ENCODE peak calls at places on chromosomes 16 and 17, in five cellular contexts. One of them, this sample, is unnamed.

GRCh38 chr16:4882633-4883285 is 35.5 kb downstream of the UBN1 start:
- DNase-seq in HT1080: peak
- DNase-seq in AG04450: no peak
- DNase-seq in hepatocyte: peak
- DNase-seq in AG10803: peak
- DNase-seq in this sample: peak

GRCh38 chr16:4360538-4361021 is 9.5 kb upstream of the PAM16 start:
- DNase-seq in hepatocyte: no peak
- DNase-seq in AG10803: no peak
- DNase-seq in HT1080: no peak
- DNase-seq in AG04450: no peak
- DNase-seq in this sample: no peak

GRCh38 chr17:82245144-82246039 is 16.6 kb downstream of the SLC16A3 start:
- DNase-seq in HT1080: no peak
- DNase-seq in AG04450: no peak
- DNase-seq in AG10803: no peak
- DNase-seq in hepatocyte: no peak
- DNase-seq in this sample: peak

GRCh38 chr17:28917029-28917428 is 14.2 kb upstream of the DHRS13 start:
- DNase-seq in AG10803: no peak
- DNase-seq in hepatocyte: no peak
- DNase-seq in AG04450: no peak
- DNase-seq in HT1080: no peak
- DNase-seq in this sample: no peak

GRCh38 chr17:47253541-47254402 is at the start of gene ITGB3:
- DNase-seq in hepatocyte: peak
- DNase-seq in AG04450: no peak
- DNase-seq in AG10803: peak
- DNase-seq in HT1080: peak
- DNase-seq in this sample: peak

GRCh38 chr16:84482001-84482891 is 22.2 kb downstream of the MEAK7 start:
- DNase-seq in HT1080: no peak
- DNase-seq in AG10803: no peak
- DNase-seq in AG04450: no peak
- DNase-seq in hepatocyte: peak
- DNase-seq in this sample: peak

GRCh38 chr17:15915996-15916395 is 28.9 kb upstream of the ADORA2B start:
- DNase-seq in HT1080: no peak
- DNase-seq in hepatocyte: no peak
- DNase-seq in AG10803: no peak
- DNase-seq in AG04450: no peak
- DNase-seq in this sample: no peak

GRCh38 chr17:35252646-35253045 is 9.8 kb downstream of the SLFN5 start:
- DNase-seq in HT1080: no peak
- DNase-seq in hepatocyte: no peak
- DNase-seq in AG04450: no peak
- DNase-seq in AG10803: peak
- DNase-seq in this sample: no peak

GRCh38 chr17:6066183-6066948 is 3.8 kb upstream of the WSCD1 start:
- DNase-seq in HT1080: no peak
- DNase-seq in hepatocyte: peak
- DNase-seq in AG10803: no peak
- DNase-seq in AG04450: no peak
- DNase-seq in this sample: no peak

GRCh38 chr17:9115446-9116265 is 94.3 kb downstream of the NTN1 start:
- DNase-seq in hepatocyte: peak
- DNase-seq in HT1080: peak
- DNase-seq in AG04450: no peak
- DNase-seq in AG10803: peak
- DNase-seq in this sample: no peak

GRCh38 chr17:66126231-66126630 is 65.7 kb downstream of the CEP112 start:
- DNase-seq in HT1080: no peak
- DNase-seq in AG04450: no peak
- DNase-seq in AG10803: peak
- DNase-seq in hepatocyte: no peak
- DNase-seq in this sample: no peak

GRCh38 chr16:68077866-68078725 is 7.1 kb upstream of the NFATC3 start:
- DNase-seq in HT1080: no peak
- DNase-seq in AG04450: no peak
- DNase-seq in AG10803: no peak
- DNase-seq in hepatocyte: no peak
- DNase-seq in this sample: no peak

GRCh38 chr16:20675488-20676267 is 21.8 kb downstream of the ACSM1 start:
- DNase-seq in hepatocyte: peak
- DNase-seq in AG10803: peak
- DNase-seq in HT1080: no peak
- DNase-seq in AG04450: no peak
- DNase-seq in this sample: peak

GRCh38 chr17:44677136-44677535 is 12.4 kb downstream of the CCDC43 start:
- DNase-seq in hepatocyte: no peak
- DNase-seq in AG04450: no peak
- DNase-seq in HT1080: no peak
- DNase-seq in AG10803: peak
- DNase-seq in this sample: no peak

GRCh38 chr17:38750312-38751121 is 2.0 kb upstream of the PSMB3 start:
- DNase-seq in HT1080: no peak
- DNase-seq in AG04450: no peak
- DNase-seq in hepatocyte: peak
- DNase-seq in AG10803: no peak
- DNase-seq in this sample: peak

GRCh38 chr17:42894283-42895184 is 6.1 kb upstream of the G6PC1 start:
- DNase-seq in HT1080: no peak
- DNase-seq in hepatocyte: peak
- DNase-seq in AG04450: no peak
- DNase-seq in AG10803: no peak
- DNase-seq in this sample: no peak

GRCh38 chr17:47210105-47210504 is 957 bp downstream of the MYL4 start:
- DNase-seq in HT1080: no peak
- DNase-seq in AG10803: no peak
- DNase-seq in hepatocyte: no peak
- DNase-seq in AG04450: no peak
- DNase-seq in this sample: no peak

GRCh38 chr17:57694051-57694450 is 51.0 kb downstream of the CCDC182 start:
- DNase-seq in hepatocyte: no peak
- DNase-seq in AG10803: no peak
- DNase-seq in AG04450: no peak
- DNase-seq in HT1080: no peak
- DNase-seq in this sample: no peak

GRCh38 chr17:29929006-29929543 is 953 bp downstream of the SSH2 start:
- DNase-seq in AG10803: no peak
- DNase-seq in HT1080: peak
- DNase-seq in hepatocyte: peak
- DNase-seq in AG04450: no peak
- DNase-seq in this sample: peak

GRCh38 chr17:33522623-33523022 is 229.5 kb upstream of the ASIC2 start:
- DNase-seq in AG10803: no peak
- DNase-seq in hepatocyte: no peak
- DNase-seq in AG04450: no peak
- DNase-seq in HT1080: no peak
- DNase-seq in this sample: no peak

GRCh38 chr16:77462894-77463293 is 28.1 kb upstream of the ADAMTS18 start:
- DNase-seq in AG04450: no peak
- DNase-seq in AG10803: no peak
- DNase-seq in hepatocyte: no peak
- DNase-seq in HT1080: no peak
- DNase-seq in this sample: no peak

GRCh38 chr16:87132361-87133014 is 184.7 kb downstream of the C16orf95 start:
- DNase-seq in AG04450: peak
- DNase-seq in hepatocyte: peak
- DNase-seq in AG10803: peak
- DNase-seq in HT1080: peak
- DNase-seq in this sample: peak

GRCh38 chr16:11374255-11374654 is 29.0 kb downstream of the RMI2 start:
- DNase-seq in AG10803: no peak
- DNase-seq in HT1080: no peak
- DNase-seq in hepatocyte: peak
- DNase-seq in AG04450: no peak
- DNase-seq in this sample: no peak

GRCh38 chr17:2351269-2351668 is 14.0 kb downstream of the SGSM2 start:
- DNase-seq in hepatocyte: no peak
- DNase-seq in HT1080: no peak
- DNase-seq in AG04450: no peak
- DNase-seq in AG10803: no peak
- DNase-seq in this sample: no peak

GRCh38 chr16:57444711-57445110 is 2.5 kb downstream of the CIAPIN1 start:
- DNase-seq in hepatocyte: no peak
- DNase-seq in HT1080: no peak
- DNase-seq in AG04450: no peak
- DNase-seq in AG10803: peak
- DNase-seq in this sample: no peak

GRCh38 chr17:19718613-19719364 is 2.4 kb upstream of the SLC47A2 start:
- DNase-seq in AG04450: no peak
- DNase-seq in hepatocyte: no peak
- DNase-seq in HT1080: peak
- DNase-seq in AG10803: no peak
- DNase-seq in this sample: peak

GRCh38 chr17:6096201-6097004 is 26.2 kb downstream of the WSCD1 start:
- DNase-seq in hepatocyte: no peak
- DNase-seq in AG10803: no peak
- DNase-seq in AG04450: no peak
- DNase-seq in HT1080: no peak
- DNase-seq in this sample: no peak

GRCh38 chr17:81703747-81704654 is 834 bp downstream of the MRPL12 start:
- DNase-seq in AG04450: no peak
- DNase-seq in HT1080: no peak
- DNase-seq in AG10803: no peak
- DNase-seq in hepatocyte: no peak
- DNase-seq in this sample: no peak

GRCh38 chr17:48835971-48836370 is 5.1 kb downstream of the CALCOCO2 start:
- DNase-seq in hepatocyte: no peak
- DNase-seq in AG10803: no peak
- DNase-seq in AG04450: no peak
- DNase-seq in HT1080: no peak
- DNase-seq in this sample: no peak

GRCh38 chr17:69928586-69928985 is 146.4 kb upstream of the KCNJ16 start:
- DNase-seq in HT1080: no peak
- DNase-seq in hepatocyte: no peak
- DNase-seq in AG04450: no peak
- DNase-seq in AG10803: no peak
- DNase-seq in this sample: no peak

GRCh38 chr17:6648181-6648580 is 3.2 kb downstream of the MED31 start:
- DNase-seq in HT1080: peak
- DNase-seq in AG04450: no peak
- DNase-seq in hepatocyte: no peak
- DNase-seq in AG10803: no peak
- DNase-seq in this sample: peak

This sample was measured in mammary epithelial cell.